ENCODE peak calls at places on chromosomes 1 and 21, in seven cellular contexts. Q is pancreas, T is neural progenitor cell, W is GM06990, V is stomach, H is Caco-2, L is ovary. F is an unnamed sample.

GRCh38 chr1:246002725-246003441 is 504.2 kb downstream of the SMYD3 start:
- DNase-seq in Q (peak; percentile 73), T (peak; percentile 93), W (peak; percentile 26), V (peak; percentile 95), H (peak; percentile 86), L (peak; percentile 71), F (peak; percentile 96)

GRCh38 chr1:226825746-226826100 is 44.7 kb upstream of the PSEN2 start:
- DNase-seq in Q (no peak), T (no peak), W (no peak), V (no peak), H (no peak), L (no peak), F (no peak)

GRCh38 chr1:161090617-161091016 is 1.3 kb upstream of the NECTIN4 start:
- DNase-seq in Q (no peak), T (no peak), W (no peak), V (no peak), H (no peak), L (no peak), F (no peak)

GRCh38 chr1:165928075-165928731 is 100.8 kb downstream of the UCK2 start:
- DNase-seq in Q (no peak), T (peak; percentile 60), W (no peak), V (peak; percentile 37), H (peak; percentile 47), L (no peak), F (no peak)

GRCh38 chr21:36166705-36167104 is 10.1 kb downstream of the DOP1B start:
- DNase-seq in Q (no peak), T (no peak), W (no peak), V (no peak), H (peak; percentile 35), L (no peak), F (no peak)

GRCh38 chr1:229029644-229030235 is 241.2 kb upstream of the RAB4A start:
- DNase-seq in Q (no peak), T (no peak), W (no peak), V (no peak), H (no peak), L (no peak), F (no peak)

GRCh38 chr1:196309386-196309785 is 298.9 kb downstream of the KCNT2 start:
- DNase-seq in Q (no peak), T (no peak), W (no peak), V (no peak), H (no peak), L (no peak), F (no peak)

GRCh38 chr1:46725736-46726108 is 6.8 kb upstream of the EFCAB14 start:
- DNase-seq in Q (no peak), T (no peak), W (no peak), V (no peak), H (no peak), L (no peak), F (no peak)

GRCh38 chr1:100584761-100585745 is 47.1 kb downstream of the GPR88 start:
- DNase-seq in Q (no peak), T (no peak), W (no peak), V (no peak), H (no peak), L (peak; percentile 19), F (no peak)

GRCh38 chr1:41714613-41715389 is 203.9 kb downstream of the HIVEP3 start:
- DNase-seq in Q (no peak), T (no peak), W (no peak), V (no peak), H (no peak), L (no peak), F (no peak)

GRCh38 chr1:203295796-203296195 is 9.5 kb upstream of the BTG2 start:
- DNase-seq in Q (no peak), T (no peak), W (no peak), V (no peak), H (no peak), L (no peak), F (no peak)

GRCh38 chr1:219507432-219507831 is 105.5 kb downstream of the ZC3H11B start:
- DNase-seq in Q (no peak), T (no peak), W (no peak), V (no peak), H (no peak), L (no peak), F (no peak)

GRCh38 chr1:100353073-100353801 is 931 bp downstream of the CDC14A start:
- DNase-seq in Q (no peak), T (peak; percentile 83), W (peak; percentile 67), V (peak; percentile 35), H (peak; percentile 38), L (peak; percentile 34), F (no peak)

GRCh38 chr1:235069577-235070563 is 58.8 kb downstream of the TOMM20 start:
- DNase-seq in Q (peak; percentile 91), T (no peak), W (no peak), V (peak; percentile 95), H (no peak), L (peak; percentile 44), F (no peak)

GRCh38 chr21:42550817-42551216 is 37.2 kb downstream of the SLC37A1 start:
- DNase-seq in Q (no peak), T (no peak), W (no peak), V (peak; percentile 51), H (peak; percentile 24), L (no peak), F (no peak)

GRCh38 chr1:59138402-59138801 is 158.5 kb upstream of the FGGY start:
- DNase-seq in Q (no peak), T (no peak), W (no peak), V (no peak), H (no peak), L (no peak), F (peak; percentile 89)

GRCh38 chr1:43285269-43285986 is at the start of gene C1orf210:
- DNase-seq in Q (peak; percentile 95), T (peak; percentile 34), W (no peak), V (peak; percentile 94), H (peak; percentile 94), L (no peak), F (no peak)
- TF ChIP-seq CTCF in Q (peak; percentile 42), T (peak; percentile 27), W (no peak), V (no peak), H (peak; percentile 71), L (no peak), F (no peak)

DNA sequence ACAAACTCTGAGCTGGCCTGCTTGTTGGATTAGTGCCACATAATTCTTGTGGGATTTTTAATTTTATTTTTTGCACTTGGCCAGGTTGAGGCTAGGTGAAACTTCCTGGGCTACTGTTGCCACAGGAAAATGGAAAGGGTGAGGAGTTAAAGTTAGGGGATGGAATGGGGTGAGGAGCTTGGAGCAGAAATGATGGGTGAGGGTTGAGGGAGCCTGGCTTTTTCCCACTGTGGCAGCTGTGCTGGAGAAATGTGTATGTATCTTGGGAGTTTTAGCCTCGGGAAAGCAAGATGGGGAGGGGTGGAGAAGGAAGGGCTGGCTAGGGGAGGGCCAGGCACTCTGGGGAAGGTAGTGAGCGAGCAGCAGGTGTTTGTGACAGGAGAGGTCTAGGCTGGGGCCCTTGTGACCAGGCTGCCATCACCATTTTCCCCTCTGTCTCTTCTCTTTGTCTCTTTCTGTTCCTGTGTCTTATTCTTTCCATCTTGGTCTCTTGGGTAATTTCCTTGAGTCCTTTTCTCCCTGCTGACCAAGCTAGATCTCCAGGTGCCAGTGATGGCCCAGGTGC is 2.0 kb downstream of the ZNF687 start:
- DNase-seq in Q (peak; percentile 82), T (no peak), W (no peak), V (no peak), H (no peak), L (no peak), F (no peak)
- H3K4me3 ChIP-seq in Q (peak overlapping the region; percentile 92), T (peak overlapping the region; percentile 82), W (peak overlapping the region; percentile 76), V (peak overlapping the region; percentile 68), H (no peak overlapping the region), L (no peak overlapping the region), F (peak overlapping the region; percentile 76)

GRCh38 chr1:38516560-38516959 is 343.0 kb downstream of the RRAGC start:
- DNase-seq in Q (no peak), T (no peak), W (no peak), V (no peak), H (no peak), L (no peak), F (no peak)
- TF ChIP-seq CTCF in Q (no peak), T (no peak), W (no peak), V (no peak), H (no peak), L (no peak), F (no peak)

GRCh38 chr1:230773396-230774033 is 26.3 kb downstream of the CAPN9 start:
- DNase-seq in Q (no peak), T (no peak), W (no peak), V (no peak), H (no peak), L (no peak), F (no peak)
- H3K4me3 ChIP-seq in Q (no peak overlapping the region), T (no peak overlapping the region), W (no peak overlapping the region), V (no peak overlapping the region), H (no peak overlapping the region), L (no peak overlapping the region), F (no peak overlapping the region)

DNA sequence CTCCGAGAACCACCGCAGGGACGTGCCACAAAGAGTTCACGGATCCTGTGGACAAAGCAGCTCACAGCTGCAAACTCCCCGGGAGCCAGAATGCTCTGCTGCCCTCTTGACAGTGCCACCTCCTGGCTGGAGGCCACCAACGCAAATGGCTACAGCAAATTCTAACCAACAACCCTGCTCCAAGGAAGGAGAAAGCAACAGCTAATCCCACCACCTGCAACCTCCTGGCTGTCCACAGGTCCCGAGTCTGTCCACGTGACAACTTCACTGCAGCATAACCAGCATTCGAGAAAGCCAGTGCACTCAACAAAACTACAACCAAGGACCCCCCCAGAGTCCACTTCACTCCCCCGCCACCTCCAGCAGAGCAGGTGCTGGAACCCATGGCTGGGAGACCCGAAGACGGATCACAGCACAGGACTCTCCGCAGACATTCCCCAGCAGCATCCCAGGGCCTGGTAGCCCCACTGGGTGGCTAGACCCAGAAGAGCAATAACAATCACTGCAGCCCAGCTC is 17.3 kb downstream of the POFUT2 start:
- DNase-seq in Q (no peak), T (no peak), W (no peak), V (peak; percentile 21), H (peak; percentile 48), L (peak; percentile 14), F (no peak)
- TF ChIP-seq CTCF in Q (no peak), T (peak; percentile 4), W (no peak), V (no peak), H (peak; percentile 43), L (no peak), F (no peak)

GRCh38 chr1:61121631-61122030 is 39.3 kb downstream of the NFIA start:
- DNase-seq in Q (no peak), T (no peak), W (no peak), V (no peak), H (no peak), L (no peak), F (no peak)

GRCh38 chr1:61122389-61122788 is 40.0 kb downstream of the NFIA start:
- DNase-seq in Q (no peak), T (no peak), W (no peak), V (no peak), H (no peak), L (no peak), F (no peak)

GRCh38 chr1:61119085-61119484 is 36.7 kb downstream of the NFIA start:
- DNase-seq in Q (no peak), T (no peak), W (no peak), V (no peak), H (no peak), L (no peak), F (no peak)

GRCh38 chr1:61120307-61120840 is 38.0 kb downstream of the NFIA start:
- DNase-seq in Q (no peak), T (no peak), W (no peak), V (no peak), H (no peak), L (no peak), F (no peak)

GRCh38 chr1:61120998-61121397 is 38.6 kb downstream of the NFIA start:
- DNase-seq in Q (no peak), T (no peak), W (no peak), V (no peak), H (no peak), L (no peak), F (no peak)
- H3K4me3 ChIP-seq in Q (no peak overlapping the region), T (no peak overlapping the region), W (no peak overlapping the region), V (no peak overlapping the region), H (no peak overlapping the region), L (no peak overlapping the region), F (peak overlapping the region; percentile 20)